ENCODE peak calls at places on chromosome 7, in four cellular contexts. A is psoas muscle, B is left ventricle myocardium inferior, G is Peyer's patch. C is an unnamed sample.

GRCh38 chr7:28484276-28484675 is 72.0 kb downstream of the CREB5 start:
- DNase-seq in A (no peak), B (no peak), G (no peak), C (no peak)

GRCh38 chr7:74604326-74605020 is 53.0 kb upstream of the GTF2I start:
- DNase-seq in A (peak; percentile 91), B (peak; percentile 36), G (peak; percentile 65), C (peak; percentile 69)

GRCh38 chr7:87919875-87920274 is 14.2 kb upstream of the ADAM22 start:
- DNase-seq in A (no peak), B (no peak), G (no peak), C (no peak)

GRCh38 chr7:27198871-27199801 is 755 bp downstream of the HOXA13 start:
- DNase-seq in A (no peak), B (no peak), G (no peak), C (no peak)

GRCh38 chr7:27678617-27679260 is 16.1 kb upstream of the HIBADH start:
- DNase-seq in A (no peak), B (no peak), G (no peak), C (no peak)

GRCh38 chr7:39721345-39721744 is 98.0 kb downstream of the RALA start:
- DNase-seq in A (no peak), B (no peak), G (no peak), C (no peak)

GRCh38 chr7:20307119-20307518 is 23.6 kb upstream of the ITGB8 start:
- DNase-seq in A (no peak), B (no peak), G (no peak), C (peak; percentile 47)

GRCh38 chr7:20862554-20862953 is 75.9 kb upstream of the SP8 start:
- DNase-seq in A (no peak), B (no peak), G (no peak), C (no peak)

GRCh38 chr7:134686782-134687181 is 40.1 kb downstream of the BPGM start:
- DNase-seq in A (no peak), B (no peak), G (no peak), C (no peak)

GRCh38 chr7:27910341-27910740 is 170.4 kb downstream of the TAX1BP1 start:
- DNase-seq in A (no peak), B (no peak), G (no peak), C (no peak)

GRCh38 chr7:108463613-108464012 is 7.4 kb upstream of the NRCAM start:
- DNase-seq in A (no peak), B (no peak), G (no peak), C (no peak)

GRCh38 chr7:74380720-74381119 is 73.0 kb upstream of the GTF2IRD1 start:
- DNase-seq in A (no peak), B (no peak), G (no peak), C (no peak)

GRCh38 chr7:116438274-116438673 is 61.3 kb upstream of the CAV2 start:
- DNase-seq in A (no peak), B (no peak), G (peak; percentile 59), C (peak; percentile 83)

GRCh38 chr7:36871863-36872262 is 147.6 kb upstream of the AOAH start:
- DNase-seq in A (no peak), B (no peak), G (no peak), C (no peak)

GRCh38 chr7:116689787-116690186 is 17.8 kb downstream of the MET start:
- DNase-seq in A (no peak), B (no peak), G (no peak), C (no peak)

GRCh38 chr7:151689196-151689971 is 169.7 kb upstream of the RHEB start:
- DNase-seq in A (peak; percentile 51), B (peak; percentile 70), G (peak; percentile 55), C (peak; percentile 62)

GRCh38 chr7:44750921-44751571 is 2.4 kb downstream of the ZMIZ2 start:
- DNase-seq in A (no peak), B (peak; percentile 40), G (peak; percentile 65), C (peak; percentile 30)

GRCh38 chr7:28725911-28726310 is 232.2 kb downstream of the TRIL start:
- DNase-seq in A (no peak), B (no peak), G (no peak), C (no peak)

GRCh38 chr7:138527746-138528223 is 67.7 kb downstream of the TRIM24 start:
- DNase-seq in A (no peak), B (no peak), G (no peak), C (no peak)

GRCh38 chr7:155293721-155294642 is 3.7 kb upstream of the INSIG1 start:
- DNase-seq in A (no peak), B (no peak), G (peak; percentile 30), C (peak; percentile 25)

GRCh38 chr7:15478401-15478800 is 83.4 kb downstream of the AGMO start:
- DNase-seq in A (no peak), B (no peak), G (no peak), C (no peak)

GRCh38 chr7:80827238-80827633 is 91.6 kb downstream of the SEMA3C start:
- DNase-seq in A (no peak), B (no peak), G (no peak), C (no peak)

GRCh38 chr7:110522061-110522750 is 568.7 kb upstream of the LRRN3 start:
- DNase-seq in A (no peak), B (no peak), G (no peak), C (peak; percentile 23)

GRCh38 chr7:23383225-23383624 is 84.1 kb downstream of the MALSU1 start:
- DNase-seq in A (no peak), B (no peak), G (no peak), C (no peak)

GRCh38 chr7:27602766-27603165 is 59.9 kb downstream of the HIBADH start:
- DNase-seq in A (no peak), B (no peak), G (no peak), C (no peak)

GRCh38 chr7:102841290-102841689 is 71.5 kb upstream of the LRRC17 start:
- DNase-seq in A (no peak), B (no peak), G (no peak), C (no peak)

GRCh38 chr7:37431413-37431812 is 17.3 kb downstream of the ELMO1 start:
- DNase-seq in A (no peak), B (no peak), G (no peak), C (no peak)

GRCh38 chr7:140263277-140263676 is 86.5 kb upstream of the KDM7A start:
- DNase-seq in A (no peak), B (no peak), G (peak; percentile 53), C (peak; percentile 52)

GRCh38 chr7:92809397-92810241 is 26.8 kb downstream of the CDK6 start:
- DNase-seq in A (no peak), B (peak; percentile 26), G (peak; percentile 87), C (peak; percentile 97)

GRCh38 chr7:91397612-91398011 is 133.4 kb downstream of the FZD1 start:
- DNase-seq in A (no peak), B (no peak), G (no peak), C (no peak)

GRCh38 chr7:29177963-29178612 is 16.5 kb upstream of the CHN2 start:
- DNase-seq in A (no peak), B (peak; percentile 35), G (peak; percentile 60), C (no peak)

GRCh38 chr7:127895360-127895759 is 135.9 kb downstream of the LRRC4 start:
- DNase-seq in A (no peak), B (no peak), G (no peak), C (no peak)

GRCh38 chr7:66522518-66522917 is 106.2 kb upstream of the KCTD7 start:
- DNase-seq in A (no peak), B (no peak), G (no peak), C (peak; percentile 24)

GRCh38 chr7:7354674-7355073 is 172.3 kb downstream of the C1GALT1 start:
- DNase-seq in A (no peak), B (no peak), G (no peak), C (no peak)

GRCh38 chr7:155814569-155815276 is 2.5 kb upstream of the SHH start:
- DNase-seq in A (no peak), B (no peak), G (no peak), C (no peak)

GRCh38 chr7:96306385-96307125 is 15.3 kb downstream of the SLC25A13 start:
- DNase-seq in A (no peak), B (no peak), G (no peak), C (no peak)

GRCh38 chr7:47044620-47045019 is 537.3 kb downstream of the TNS3 start:
- DNase-seq in A (no peak), B (no peak), G (no peak), C (no peak)
- H3K4me1 ChIP-seq in A (peaks cover 53% of the 10 kb centered on the region), B (peaks cover 57% of the 10 kb centered on the region), G (peaks cover 6% of the 10 kb centered on the region), C (no peaks in the 10 kb centered on the region)

DNA sequence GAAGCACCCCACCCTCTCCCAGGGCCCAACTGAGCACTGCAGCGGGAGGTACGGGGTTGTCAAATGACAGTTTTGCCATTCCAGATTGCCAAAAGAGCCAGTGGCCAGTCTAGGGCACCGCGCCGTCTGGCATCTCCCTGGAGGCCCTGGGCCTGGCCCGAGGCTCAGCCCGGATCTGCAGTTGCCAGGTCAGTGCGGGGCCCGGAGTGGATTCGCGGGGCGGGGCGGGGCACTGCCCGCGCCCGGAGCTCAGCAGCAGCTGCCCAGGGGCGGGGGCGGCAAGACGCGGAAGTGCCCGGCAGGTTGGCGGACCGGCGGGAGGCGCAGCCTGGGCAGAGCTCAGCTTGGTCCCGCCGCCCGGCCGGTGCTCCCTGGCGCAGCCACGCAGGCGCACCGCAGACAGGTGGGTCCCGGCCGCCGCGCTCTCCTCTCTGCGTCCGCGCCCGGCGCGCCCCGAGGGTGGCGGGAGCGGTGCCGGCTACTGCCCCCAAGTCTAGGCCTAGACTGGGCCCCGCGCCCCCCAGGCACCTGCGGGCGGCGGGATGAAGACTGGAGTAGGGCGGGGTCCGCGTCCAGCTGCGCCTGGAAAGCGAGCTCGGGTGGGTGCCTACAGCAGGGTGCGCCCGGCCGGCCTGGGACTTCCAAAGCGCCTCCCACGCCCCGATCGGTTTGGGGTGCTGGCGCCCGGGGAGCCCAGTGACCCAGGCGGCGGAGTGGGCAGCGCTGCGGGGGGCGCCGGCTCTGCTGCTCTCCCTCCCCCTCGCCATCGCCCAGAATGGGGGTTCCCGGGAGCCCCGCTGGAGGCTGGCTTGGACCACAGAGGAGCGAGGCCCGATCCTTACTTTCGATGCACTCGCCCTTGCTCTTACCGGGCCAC is at the start of gene IRF5:
- DNase-seq in A (no peak), B (peak; percentile 56), G (peak; percentile 88), C (peak; percentile 61)
- H3K4me1 ChIP-seq in A (no peaks in the 10 kb centered on the region), B (peaks cover 18% of the 10 kb centered on the region), G (peaks cover 27% of the 10 kb centered on the region), C (no peaks in the 10 kb centered on the region)

GRCh38 chr7:150397376-150398107 is 18.4 kb downstream of the ZNF775 start:
- DNase-seq in A (no peak), B (no peak), G (peak; percentile 40), C (no peak)
- H3K4me1 ChIP-seq in A (no peaks in the 10 kb centered on the region), B (peaks cover 11% of the 10 kb centered on the region), G (no peaks in the 10 kb centered on the region), C (no peaks in the 10 kb centered on the region)

GRCh38 chr7:99111591-99111990 is 32.3 kb downstream of the SMURF1 start:
- DNase-seq in A (no peak), B (no peak), G (no peak), C (no peak)
- H3K4me1 ChIP-seq in A (peaks cover 44% of the 10 kb centered on the region), B (peaks cover 39% of the 10 kb centered on the region), G (peaks cover 24% of the 10 kb centered on the region), C (peaks cover 5% of the 10 kb centered on the region)

DNA sequence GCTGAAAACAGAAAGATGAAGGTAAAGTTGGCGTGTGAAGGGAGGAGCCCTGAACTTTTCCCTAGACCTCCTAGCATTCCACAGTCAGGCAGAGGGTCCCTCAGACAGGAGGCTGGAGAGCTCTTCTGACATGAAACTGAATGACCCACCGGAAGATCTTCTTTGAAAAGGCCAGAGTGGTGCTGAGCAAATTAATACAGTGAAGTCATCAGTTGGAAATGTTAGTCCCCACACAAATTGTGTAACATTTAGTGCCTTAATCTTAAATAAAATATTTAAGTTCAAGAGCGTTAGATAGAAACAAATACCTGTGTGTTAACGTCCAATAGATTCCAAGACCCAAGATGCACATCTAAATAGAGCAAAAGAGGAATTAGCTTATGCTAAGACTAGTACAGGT is 49.0 kb upstream of the WNT16 start:
- DNase-seq in A (no peak), B (no peak), G (no peak), C (no peak)
- H3K4me1 ChIP-seq in A (no peaks in the 10 kb centered on the region), B (no peaks in the 10 kb centered on the region), G (no peaks in the 10 kb centered on the region), C (no peaks in the 10 kb centered on the region)